ENCODE peak calls at places on chromosomes 3 and 15, in seven cellular contexts. G, M, H, Z, Q, L and U are unnamed samples.

GRCh38 chr3:24156466-24156865 is 211.4 kb downstream of the NR1D2 start:
- DNase-seq in G (no peak), M (no peak), H (no peak), Z (no peak), Q (peak), L (no peak), U (no peak)

GRCh38 chr15:36903922-36904479 is 196.3 kb downstream of the MEIS2 start:
- DNase-seq in G (no peak), M (no peak), H (peak), Z (peak), Q (no peak), L (no peak), U (no peak)

GRCh38 chr15:64681424-64682024 is 93.9 kb downstream of the RBPMS2 start:
- DNase-seq in G (no peak), M (peak), H (peak), Z (peak), Q (peak), L (no peak), U (peak)

GRCh38 chr3:47225310-47225906 is 57.2 kb downstream of the KIF9 start:
- DNase-seq in G (peak), M (no peak), H (no peak), Z (no peak), Q (no peak), L (no peak), U (no peak)

GRCh38 chr15:89377842-89378698 is 43.4 kb upstream of the POLG start:
- DNase-seq in G (no peak), M (no peak), H (no peak), Z (no peak), Q (peak), L (peak), U (no peak)

GRCh38 chr3:133492159-133492860 is 81.2 kb upstream of the CDV3 start:
- DNase-seq in G (no peak), M (no peak), H (no peak), Z (no peak), Q (no peak), L (peak), U (no peak)

GRCh38 chr3:1183320-1184048 is 90.7 kb downstream of the CNTN6 start:
- DNase-seq in G (no peak), M (no peak), H (no peak), Z (no peak), Q (no peak), L (no peak), U (no peak)

GRCh38 chr3:11917051-11917450 is 70.4 kb upstream of the TAMM41 start:
- DNase-seq in G (no peak), M (no peak), H (no peak), Z (no peak), Q (no peak), L (no peak), U (no peak)